ENCODE peak calls at places on chromosomes 3 and 15, in nine cellular contexts. One of them, this sample, is unnamed.

GRCh38 chr3:70882104-70882503 is 569.7 kb upstream of the MDFIC2 start:
- DNase-seq in GDM1: no peak
- DNase-seq in fibroblast of the aortic adventitia: peak
- DNase-seq in T-helper 1 cell: no peak
- DNase-seq in Caki2: peak
- DNase-seq in CD8-positive, alpha-beta memory T cell: no peak
- DNase-seq in thyroid gland: no peak
- DNase-seq in glutamatergic neuron: no peak
- DNase-seq in left ventricle myocardium superior: no peak
- DNase-seq in this sample: no peak

GRCh38 chr15:55016225-55016624 is 180.5 kb downstream of the RSL24D1 start:
- DNase-seq in CD8-positive, alpha-beta memory T cell: no peak
- DNase-seq in GDM1: no peak
- DNase-seq in thyroid gland: no peak
- DNase-seq in Caki2: no peak
- DNase-seq in glutamatergic neuron: no peak
- DNase-seq in fibroblast of the aortic adventitia: no peak
- DNase-seq in T-helper 1 cell: no peak
- DNase-seq in left ventricle myocardium superior: no peak
- DNase-seq in this sample: no peak

GRCh38 chr3:50481992-50482391 is 21.4 kb downstream of the CACNA2D2 start:
- DNase-seq in left ventricle myocardium superior: no peak
- DNase-seq in T-helper 1 cell: no peak
- DNase-seq in Caki2: no peak
- DNase-seq in GDM1: no peak
- DNase-seq in glutamatergic neuron: no peak
- DNase-seq in CD8-positive, alpha-beta memory T cell: no peak
- DNase-seq in thyroid gland: no peak
- DNase-seq in fibroblast of the aortic adventitia: no peak
- DNase-seq in this sample: no peak

GRCh38 chr15:68583936-68584703 is 5.3 kb downstream of the CORO2B start:
- DNase-seq in glutamatergic neuron: peak
- DNase-seq in thyroid gland: peak
- DNase-seq in fibroblast of the aortic adventitia: no peak
- DNase-seq in left ventricle myocardium superior: peak
- DNase-seq in CD8-positive, alpha-beta memory T cell: no peak
- DNase-seq in Caki2: no peak
- DNase-seq in GDM1: no peak
- DNase-seq in T-helper 1 cell: no peak
- DNase-seq in this sample: no peak

GRCh38 chr3:69088033-69088432 is 3.3 kb downstream of the ARL6IP5 start:
- DNase-seq in left ventricle myocardium superior: no peak
- DNase-seq in glutamatergic neuron: no peak
- DNase-seq in Caki2: peak
- DNase-seq in GDM1: no peak
- DNase-seq in fibroblast of the aortic adventitia: peak
- DNase-seq in T-helper 1 cell: no peak
- DNase-seq in CD8-positive, alpha-beta memory T cell: no peak
- DNase-seq in thyroid gland: no peak
- DNase-seq in this sample: no peak

GRCh38 chr15:69298354-69298696 is 387 bp upstream of the PAQR5 start:
- DNase-seq in left ventricle myocardium superior: peak
- DNase-seq in CD8-positive, alpha-beta memory T cell: no peak
- DNase-seq in GDM1: no peak
- DNase-seq in T-helper 1 cell: no peak
- DNase-seq in Caki2: no peak
- DNase-seq in thyroid gland: no peak
- DNase-seq in fibroblast of the aortic adventitia: no peak
- DNase-seq in glutamatergic neuron: no peak
- DNase-seq in this sample: no peak

GRCh38 chr3:160005004-160005403 is 16.4 kb downstream of the IL12A start:
- DNase-seq in left ventricle myocardium superior: no peak
- DNase-seq in fibroblast of the aortic adventitia: no peak
- DNase-seq in Caki2: no peak
- DNase-seq in thyroid gland: no peak
- DNase-seq in T-helper 1 cell: no peak
- DNase-seq in glutamatergic neuron: no peak
- DNase-seq in CD8-positive, alpha-beta memory T cell: no peak
- DNase-seq in GDM1: no peak
- DNase-seq in this sample: peak

GRCh38 chr3:171783626-171784025 is 26.7 kb downstream of the PLD1 start:
- DNase-seq in fibroblast of the aortic adventitia: no peak
- DNase-seq in GDM1: no peak
- DNase-seq in glutamatergic neuron: no peak
- DNase-seq in CD8-positive, alpha-beta memory T cell: no peak
- DNase-seq in T-helper 1 cell: no peak
- DNase-seq in left ventricle myocardium superior: no peak
- DNase-seq in thyroid gland: peak
- DNase-seq in Caki2: peak
- DNase-seq in this sample: no peak

GRCh38 chr15:60006203-60006782 is 2.2 kb downstream of the FOXB1 start:
- DNase-seq in glutamatergic neuron: peak
- DNase-seq in T-helper 1 cell: no peak
- DNase-seq in CD8-positive, alpha-beta memory T cell: peak
- DNase-seq in Caki2: peak
- DNase-seq in thyroid gland: no peak
- DNase-seq in left ventricle myocardium superior: no peak
- DNase-seq in GDM1: peak
- DNase-seq in fibroblast of the aortic adventitia: peak
- DNase-seq in this sample: no peak

GRCh38 chr15:35289029-35289617 is 204.0 kb upstream of the NANOGP8 start:
- DNase-seq in Caki2: peak
- DNase-seq in CD8-positive, alpha-beta memory T cell: no peak
- DNase-seq in thyroid gland: no peak
- DNase-seq in GDM1: no peak
- DNase-seq in fibroblast of the aortic adventitia: peak
- DNase-seq in glutamatergic neuron: no peak
- DNase-seq in T-helper 1 cell: no peak
- DNase-seq in left ventricle myocardium superior: no peak
- DNase-seq in this sample: peak

GRCh38 chr3:120615863-120616599 is 19.9 kb downstream of the NDUFB4 start:
- DNase-seq in CD8-positive, alpha-beta memory T cell: no peak
- DNase-seq in left ventricle myocardium superior: peak
- DNase-seq in T-helper 1 cell: no peak
- DNase-seq in GDM1: no peak
- DNase-seq in glutamatergic neuron: peak
- DNase-seq in fibroblast of the aortic adventitia: peak
- DNase-seq in thyroid gland: no peak
- DNase-seq in Caki2: peak
- DNase-seq in this sample: no peak

GRCh38 chr3:174862101-174862500 is 3.0 kb downstream of the NAALADL2 start:
- DNase-seq in glutamatergic neuron: peak
- DNase-seq in thyroid gland: peak
- DNase-seq in Caki2: peak
- DNase-seq in T-helper 1 cell: no peak
- DNase-seq in left ventricle myocardium superior: no peak
- DNase-seq in CD8-positive, alpha-beta memory T cell: no peak
- DNase-seq in fibroblast of the aortic adventitia: no peak
- DNase-seq in GDM1: no peak
- DNase-seq in this sample: no peak

This sample was measured in AML-193.